ENCODE peak calls at places on chromosomes 12 and 14, in five cellular contexts. X is suprapubic skin, G is A549, Z is heart left ventricle, A is transverse colon. T is an unnamed sample. For H3K9me3, the result is how much of the 10 kb centered on the place peaks cover.

GRCh38 chr12:62530596-62530995 is 64.0 kb downstream of the MON2 start:
- DNase-seq in X (no peak), G (no peak), Z (no peak), A (no peak), T (no peak)

GRCh38 chr14:55107766-55108554 is 21.1 kb upstream of the LGALS3 start:
- DNase-seq in X (peak), G (peak), Z (peak), A (peak), T (peak)

GRCh38 chr14:28294834-28295440 is 471.6 kb upstream of the FOXG1 start:
- DNase-seq in X (no peak), G (peak), Z (no peak), A (no peak), T (no peak)

GRCh38 chr12:99043319-99043914 is 398.3 kb downstream of the APAF1 start:
- DNase-seq in X (no peak), G (peak), Z (peak), A (peak), T (peak)

GRCh38 chr14:77066555-77067172 is 31.4 kb upstream of the CIPC start:
- DNase-seq in X (no peak), G (no peak), Z (no peak), A (no peak), T (no peak)

GRCh38 chr14:105205718-105206208 is 24.7 kb upstream of the NUDT14 start:
- DNase-seq in X (no peak), G (peak), Z (no peak), A (no peak), T (no peak)

GRCh38 chr12:118103231-118103600 is 595 bp downstream of the VSIG10 start:
- DNase-seq in X (peak), G (peak), Z (no peak), A (peak), T (no peak)

GRCh38 chr12:108616941-108617858 is 16.5 kb downstream of the SELPLG start:
- DNase-seq in X (no peak), G (no peak), Z (no peak), A (peak), T (no peak)

GRCh38 chr12:57726884-57727757 is 11.4 kb downstream of the AGAP2 start:
- DNase-seq in X (no peak), G (no peak), Z (peak), A (peak), T (no peak)

GRCh38 chr14:44279357-44279756 is 227.7 kb downstream of the FSCB start:
- DNase-seq in X (no peak), G (no peak), Z (no peak), A (no peak), T (no peak)

GRCh38 chr12:51421266-51421884 is 3.3 kb upstream of the SLC4A8 start:
- DNase-seq in X (no peak), G (peak), Z (no peak), A (peak), T (no peak)

GRCh38 chr12:75641031-75641780 is 129.8 kb upstream of the KRR1 start:
- DNase-seq in X (no peak), G (peak), Z (no peak), A (peak), T (no peak)

GRCh38 chr14:100476012-100476822 is 111.0 kb downstream of the BEGAIN start:
- DNase-seq in X (no peak), G (peak), Z (no peak), A (peak), T (no peak)

GRCh38 chr14:87966816-87967215 is 26.2 kb downstream of the GALC start:
- DNase-seq in X (no peak), G (no peak), Z (no peak), A (no peak), T (no peak)

GRCh38 chr14:89013098-89013504 is 188.7 kb downstream of the TTC8 start:
- DNase-seq in X (no peak), G (peak), Z (no peak), A (peak), T (no peak)

GRCh38 chr12:66024966-66025365 is 105.6 kb downstream of the LLPH start:
- DNase-seq in X (no peak), G (no peak), Z (no peak), A (no peak), T (no peak)

GRCh38 chr12:26043139-26044006 is 81.5 kb downstream of the BHLHE41 start:
- DNase-seq in X (no peak), G (no peak), Z (no peak), A (no peak), T (no peak)

GRCh38 chr14:104867371-104868059 is 2.4 kb downstream of the CEP170B start:
- DNase-seq in X (no peak), G (no peak), Z (peak), A (no peak), T (peak)

GRCh38 chr12:124389537-124390441 is 94.9 kb downstream of the RFLNA start:
- DNase-seq in X (no peak), G (peak), Z (no peak), A (peak), T (no peak)

GRCh38 chr12:40049268-40049667 is 56.6 kb downstream of the SLC2A13 start:
- DNase-seq in X (no peak), G (no peak), Z (no peak), A (no peak), T (no peak)

GRCh38 chr14:84453541-84453940 is 1076.4 kb upstream of the FLRT2 start:
- DNase-seq in X (no peak), G (no peak), Z (no peak), A (no peak), T (no peak)
- H3K9me3 ChIP-seq in X (under half), G (under half), Z (under half), A (under half), T (under half)

GRCh38 chr14:95994593-95994928 is 44.6 kb upstream of the C14orf132 start:
- DNase-seq in X (no peak), G (no peak), Z (no peak), A (no peak), T (no peak)
- TF ChIP-seq CTCF in X (no peak), G (no peak), Z (no peak), A (peak), T (no peak)

DNA sequence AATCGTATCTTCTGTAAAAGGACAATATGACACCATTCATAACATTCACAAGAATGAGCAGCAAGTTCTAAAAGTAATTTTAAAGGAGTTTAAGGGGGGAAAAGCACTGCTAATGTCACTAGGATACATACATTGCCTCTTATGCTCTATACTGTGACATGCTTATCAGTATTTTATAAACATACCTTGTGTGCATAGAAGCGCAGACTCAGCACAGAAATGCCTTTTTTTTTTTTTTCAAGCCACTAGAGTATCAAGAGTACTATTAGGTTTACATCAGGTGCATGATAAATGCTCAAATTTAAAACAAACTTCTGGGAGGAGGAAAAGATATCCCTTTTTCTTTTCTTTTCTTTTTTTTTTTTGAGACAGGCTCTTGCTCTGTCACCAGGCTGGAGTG is 13.6 kb upstream of the SMARCC2 start:
- DNase-seq in X (no peak), G (no peak), Z (no peak), A (no peak), T (no peak)
- TF ChIP-seq POLR2A in X (no peak), G (no peak), Z (no peak), A (no peak), T (no peak)

DNA sequence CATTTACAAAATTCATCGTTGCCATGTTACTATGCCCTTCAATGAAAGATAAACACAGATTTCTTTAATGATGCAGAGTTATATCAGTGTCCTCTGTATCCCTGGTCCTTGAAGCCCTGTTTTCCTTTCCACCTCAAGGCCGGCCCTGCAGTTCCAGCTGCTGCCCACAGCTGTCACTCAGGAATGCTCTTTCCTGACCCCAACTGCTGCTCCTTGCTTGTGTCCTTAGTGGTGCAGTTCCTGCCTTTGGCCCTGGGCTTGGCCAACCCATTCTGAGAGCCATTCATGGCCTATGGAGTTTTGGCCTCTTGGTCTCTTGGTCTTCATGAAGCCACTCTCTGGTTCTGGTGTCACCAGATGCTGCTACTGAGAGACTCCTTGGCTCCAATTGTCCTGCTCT is 93.1 kb downstream of the GAS2L3 start:
- DNase-seq in X (no peak), G (no peak), Z (no peak), A (no peak), T (no peak)
- H3K9me3 ChIP-seq in X (under half), G (under half), Z (under half), A (under half), T (under half)

GRCh38 chr12:11815397-11815796 is 165.9 kb downstream of the ETV6 start:
- DNase-seq in X (no peak), G (no peak), Z (no peak), A (no peak), T (no peak)

GRCh38 chr12:11814362-11814761 is 164.9 kb downstream of the ETV6 start:
- DNase-seq in X (no peak), G (no peak), Z (no peak), A (no peak), T (no peak)

GRCh38 chr12:11810962-11811361 is 161.5 kb downstream of the ETV6 start:
- DNase-seq in X (no peak), G (no peak), Z (no peak), A (no peak), T (no peak)

GRCh38 chr12:11813422-11813813 is 163.9 kb downstream of the ETV6 start:
- DNase-seq in X (no peak), G (no peak), Z (no peak), A (no peak), T (no peak)

GRCh38 chr12:11812558-11813421 is 163.3 kb downstream of the ETV6 start:
- DNase-seq in X (no peak), G (no peak), Z (peak), A (peak), T (peak)
- TF ChIP-seq CTCF in X (no peak), G (no peak), Z (peak), A (peak), T (peak)

GRCh38 chr12:48852734-48853168 is 788 bp upstream of the DDX23 start:
- DNase-seq in X (no peak), G (no peak), Z (no peak), A (no peak), T (no peak)
- TF ChIP-seq POLR2A in X (no peak), G (no peak), Z (no peak), A (no peak), T (no peak)

DNA sequence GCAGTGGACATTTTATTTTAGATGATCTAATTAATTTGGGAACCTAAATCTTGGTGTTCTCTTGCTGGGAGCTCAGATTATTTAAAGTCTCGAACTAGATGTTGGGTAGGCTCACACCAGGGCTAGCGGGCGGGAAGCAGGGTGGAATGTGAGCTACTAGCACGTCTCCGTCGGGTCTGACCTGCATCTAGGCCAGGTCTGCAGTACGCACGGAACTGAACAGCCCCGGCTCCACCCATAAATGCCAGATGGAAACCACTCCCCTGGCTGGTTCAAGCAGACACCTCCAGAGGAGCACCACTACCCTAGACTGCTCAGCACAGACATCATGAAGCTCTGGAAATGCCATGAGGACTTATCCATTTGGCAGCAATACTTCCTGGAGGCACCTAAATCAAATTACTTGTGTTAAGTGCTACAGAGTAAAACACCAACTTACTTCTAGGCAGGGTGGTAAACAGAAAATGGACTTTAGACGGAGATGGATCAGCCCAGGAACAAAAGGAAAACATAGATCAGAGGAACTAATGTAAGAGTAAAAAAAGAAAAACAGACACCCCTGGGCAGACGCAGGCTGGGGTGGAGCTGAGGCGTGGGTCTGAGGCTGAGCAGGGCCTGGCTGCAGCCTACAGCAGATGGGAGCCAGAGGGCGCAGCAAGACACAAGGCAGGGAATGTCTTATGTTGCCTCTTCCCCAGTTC is 10.2 kb downstream of the ZNF605 start:
- DNase-seq in X (no peak), G (no peak), Z (no peak), A (no peak), T (peak)
- H3K9me3 ChIP-seq in X (half or more), G (half or more), Z (half or more), A (half or more), T (half or more)

GRCh38 chr14:23114669-23115491 is 4.2 kb downstream of the CEBPE start:
- DNase-seq in X (no peak), G (peak), Z (no peak), A (no peak), T (peak)
- TF ChIP-seq CTCF in X (no peak), G (no peak), Z (no peak), A (no peak), T (no peak)

GRCh38 chr12:120196363-120196762 is 1.8 kb upstream of the GCN1 start:
- DNase-seq in X (no peak), G (no peak), Z (no peak), A (no peak), T (no peak)

GRCh38 chr12:120194226-120194533 is 335 bp downstream of the GCN1 start:
- DNase-seq in X (no peak), G (no peak), Z (no peak), A (no peak), T (no peak)

GRCh38 chr12:120197542-120197887 is 3.0 kb upstream of the GCN1 start:
- DNase-seq in X (no peak), G (no peak), Z (no peak), A (no peak), T (no peak)

GRCh38 chr12:120190985-120191480 is 3.5 kb downstream of the GCN1 start:
- DNase-seq in X (no peak), G (no peak), Z (no peak), A (no peak), T (no peak)

DNA sequence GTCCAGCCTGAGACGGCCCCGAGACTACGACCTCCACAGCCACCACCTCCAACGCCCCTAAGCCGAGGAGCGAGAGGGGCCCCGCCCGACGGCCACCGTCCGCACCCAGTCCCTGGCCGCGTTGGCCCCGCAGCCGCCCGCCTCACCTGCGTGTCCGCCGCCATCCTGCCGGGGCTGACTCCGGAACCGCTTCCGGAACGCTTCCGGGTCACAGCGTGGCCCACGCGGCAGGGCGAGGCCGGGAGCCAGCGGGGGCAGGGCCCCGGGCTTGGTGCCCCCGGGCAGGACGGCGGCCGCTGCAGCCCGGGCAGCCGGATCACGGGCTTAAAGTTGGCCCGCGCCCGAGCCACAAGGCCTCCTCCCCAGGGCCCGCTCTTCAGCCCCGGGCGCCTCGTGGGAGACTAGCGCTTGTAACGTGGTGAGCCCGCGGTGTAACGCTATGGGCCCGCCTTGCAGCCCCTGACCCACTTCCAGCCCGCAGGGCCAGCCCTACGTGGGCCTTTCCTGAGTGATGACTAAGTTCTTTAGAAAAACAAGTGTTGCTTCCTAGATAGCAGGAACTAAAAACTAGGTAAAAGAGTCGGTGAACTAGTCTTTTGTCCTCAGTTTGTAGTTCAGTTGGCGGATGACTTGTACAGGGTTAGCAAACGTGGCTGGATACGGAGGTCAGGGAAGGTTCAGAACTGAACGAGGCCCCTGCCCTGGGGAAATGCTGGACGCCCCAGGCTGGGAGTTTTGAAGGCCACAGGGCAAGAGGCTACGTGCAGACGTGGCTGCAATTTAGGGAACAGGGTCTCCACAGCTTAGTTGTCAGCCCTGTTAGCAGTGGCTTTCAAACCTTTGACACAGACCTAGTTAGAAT is at the start of gene GCN1:
- DNase-seq in X (peak), G (peak), Z (peak), A (peak), T (peak)
- TF ChIP-seq POLR2A in X (no peak), G (peak), Z (peak), A (peak), T (peak)

DNA sequence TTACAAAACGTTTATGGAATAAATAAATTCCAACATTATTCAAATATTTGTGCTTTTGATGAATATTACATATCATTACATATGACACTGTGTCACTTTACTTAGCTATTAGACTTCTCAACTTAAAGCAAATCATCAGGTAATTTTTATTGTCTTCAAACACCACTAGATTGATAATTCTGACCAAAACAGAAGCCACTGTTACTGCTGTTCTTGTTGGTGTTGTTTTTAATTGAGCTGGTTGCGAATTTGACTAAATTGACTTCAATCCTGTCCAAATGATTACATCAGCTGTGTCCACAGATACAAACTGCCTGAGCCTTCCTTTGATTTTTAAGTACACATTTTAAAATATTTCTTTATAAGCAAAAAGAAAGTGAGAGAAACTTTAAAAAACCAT is 29.2 kb downstream of the PRKD1 start:
- DNase-seq in X (no peak), G (no peak), Z (no peak), A (no peak), T (no peak)
- H3K9me3 ChIP-seq in X (under half), G (under half), Z (under half), A (under half), T (under half)

T was measured in spleen.